ENCODE peak calls at places on chromosomes 13 and 19, in six cellular contexts. G is endothelial cell; O is GM04503; H is activated CD4-positive, alpha-beta memory T cell treated with anti-CD3 and anti-CD28 coated beads, Interleukin-2, amount 10 ng/mL, durations not matched to agents 7 days and 5 days; Q is T follicular helper cell; U is progenitor cell of endocrine pancreas. T is an unnamed sample.

GRCh38 chr13:52165410-52165809 is 6.0 kb upstream of the NEK3 start:
- DNase-seq in Q (no peak), U (no peak), H (no peak), O (no peak), G (no peak), T (no peak)

GRCh38 chr19:57310792-57311191 is 9.5 kb upstream of the ZNF543 start:
- DNase-seq in O (no peak), U (no peak), Q (no peak), H (no peak), G (no peak), T (no peak)

GRCh38 chr13:103291693-103292572 is 225.7 kb upstream of the SLC10A2 start:
- DNase-seq in G (no peak), H (no peak), O (no peak), Q (no peak), U (no peak), T (no peak)

GRCh38 chr19:9885077-9885552 is 50.0 kb downstream of the PIN1 start:
- DNase-seq in U (no peak), G (peak; percentile 9), Q (no peak), O (no peak), H (no peak), T (no peak)

GRCh38 chr13:75486654-75487053 is 4.7 kb upstream of the TBC1D4 start:
- DNase-seq in G (no peak), O (no peak), Q (no peak), H (no peak), U (no peak), T (no peak)

GRCh38 chr13:44818428-44818827 is 170.8 kb downstream of the NUFIP1 start:
- DNase-seq in G (no peak), O (no peak), H (no peak), Q (no peak), U (no peak), T (no peak)

GRCh38 chr19:19444694-19445155 is 39.2 kb downstream of the GATAD2A start:
- DNase-seq in G (no peak), H (peak; percentile 62), U (no peak), O (no peak), Q (no peak), T (no peak)

GRCh38 chr19:28504727-28505126 is 708.2 kb downstream of the UQCRFS1 start:
- DNase-seq in U (no peak), G (no peak), Q (no peak), H (no peak), O (no peak), T (no peak)

GRCh38 chr19:38081547-38082255 is 142.3 kb downstream of the DPF1 start:
- DNase-seq in H (no peak), O (no peak), Q (no peak), U (no peak), G (no peak), T (no peak)

GRCh38 chr19:13866463-13867046 is 10.4 kb upstream of the NANOS3 start:
- DNase-seq in O (no peak), Q (no peak), H (no peak), U (no peak), G (no peak), T (no peak)

GRCh38 chr13:19910336-19911072 is 47.1 kb upstream of the ZMYM5 start:
- DNase-seq in U (no peak), G (no peak), Q (no peak), H (no peak), O (no peak), T (no peak)

GRCh38 chr19:49911381-49912145 is 14.9 kb upstream of the IL4I1 start:
- DNase-seq in U (no peak), G (no peak), Q (no peak), H (no peak), O (no peak), T (no peak)

GRCh38 chr19:40143612-40144011 is 47.6 kb upstream of the MAP3K10 start:
- DNase-seq in H (peak; percentile 59), U (no peak), O (no peak), G (no peak), Q (no peak), T (peak; percentile 57)

GRCh38 chr13:30172593-30173300 is 134.6 kb downstream of the KATNAL1 start:
- DNase-seq in H (no peak), G (no peak), Q (no peak), U (no peak), O (no peak), T (no peak)

GRCh38 chr19:6219592-6220290 is 60.0 kb downstream of the MLLT1 start:
- DNase-seq in G (no peak), H (no peak), O (no peak), Q (no peak), U (no peak), T (no peak)

GRCh38 chr19:18063463-18063862 is 23.3 kb downstream of the IL12RB1 start:
- DNase-seq in U (peak; percentile 23), G (peak; percentile 33), H (peak; percentile 37), Q (no peak), O (no peak), T (no peak)

GRCh38 chr13:33285420-33286124 is at the start of gene STARD13:
- DNase-seq in O (peak; percentile 95), Q (no peak), U (peak; percentile 74), H (no peak), G (peak; percentile 83), T (no peak)

GRCh38 chr19:50427997-50428425 is 4.7 kb upstream of the MYBPC2 start:
- DNase-seq in Q (peak; percentile 25), O (peak; percentile 18), H (peak; percentile 40), G (no peak), U (peak; percentile 42), T (no peak)

GRCh38 chr13:27691207-27691606 is 69.5 kb downstream of the POLR1D start:
- DNase-seq in U (no peak), G (no peak), H (no peak), O (no peak), Q (no peak), T (no peak)

GRCh38 chr19:49997709-49998108 is 27.5 kb downstream of the VRK3 start:
- DNase-seq in O (no peak), Q (no peak), G (peak; percentile 19), U (no peak), H (peak; percentile 22), T (peak; percentile 37)